ENCODE peak calls at places on chromosomes 3 and 15, in five cellular contexts. I is activated naive CD8-positive, alpha-beta T cell treated with anti-CD3 and anti-CD28 coated beads, Interleukin-2, amount 50 U/mL, for 24 hours; U is left colon; Y is AG10803; H is EL. D is an unnamed sample.

GRCh38 chr3:98108162-98108561 is 21.2 kb downstream of the OR5AC2 start:
- DNase-seq in I (no peak), Y (no peak), U (no peak), H (no peak), D (no peak)

GRCh38 chr3:155244206-155244605 is 49.3 kb downstream of the STRIT1 start:
- DNase-seq in U (no peak), I (no peak), H (no peak), Y (no peak), D (no peak)

GRCh38 chr3:171005648-171006047 is 20.9 kb downstream of the SLC2A2 start:
- DNase-seq in U (no peak), Y (peak), H (peak), I (no peak), D (no peak)

GRCh38 chr15:42065008-42065407 is 29.4 kb downstream of the PLA2G4D start:
- DNase-seq in U (no peak), I (no peak), H (peak), Y (no peak), D (peak)

GRCh38 chr3:134754768-134755559 is 40.1 kb upstream of the EPHB1 start:
- DNase-seq in H (peak), I (peak), Y (peak), U (no peak), D (peak)

GRCh38 chr3:147449669-147450068 is 40.5 kb downstream of the ZIC1 start:
- DNase-seq in H (no peak), Y (no peak), I (no peak), U (no peak), D (no peak)

GRCh38 chr3:123383101-123384053 is 65.5 kb downstream of the ADCY5 start:
- DNase-seq in U (no peak), H (peak), I (no peak), Y (peak), D (no peak)

GRCh38 chr15:67850995-67851535 is 11.2 kb upstream of the RNU6-1 start:
- DNase-seq in Y (peak), H (peak), U (no peak), I (no peak), D (no peak)

GRCh38 chr3:98817546-98817945 is 54.4 kb downstream of the ST3GAL6 start:
- DNase-seq in I (no peak), Y (peak), H (peak), U (no peak), D (no peak)

GRCh38 chr15:69758291-69758771 is 305.7 kb downstream of the RPLP1 start:
- DNase-seq in Y (peak), H (peak), U (no peak), I (no peak), D (no peak)

GRCh38 chr15:90082140-90082713 is 20.0 kb downstream of the IDH2 start:
- DNase-seq in H (no peak), U (no peak), Y (no peak), I (no peak), D (no peak)

GRCh38 chr3:69749461-69749860 is 10.2 kb downstream of the MITF start:
- DNase-seq in U (no peak), H (no peak), Y (no peak), I (no peak), D (no peak)

GRCh38 chr15:85168642-85169173 is 187.1 kb downstream of the PDE8A start:
- DNase-seq in U (peak), H (peak), Y (no peak), I (peak), D (peak)

GRCh38 chr15:70974004-70974832 is 81.6 kb downstream of the LRRC49 start:
- DNase-seq in I (no peak), U (no peak), H (peak), Y (peak), D (no peak)

GRCh38 chr3:187750041-187750512 is 4.8 kb upstream of the BCL6 start:
- DNase-seq in U (peak), I (no peak), Y (no peak), H (no peak), D (peak)

GRCh38 chr3:45528429-45528828 is 66.1 kb upstream of the LIMD1 start:
- DNase-seq in U (no peak), H (peak), Y (peak), I (peak), D (no peak)

GRCh38 chr3:17136251-17136721 is 251.5 kb downstream of the PLCL2 start:
- DNase-seq in U (no peak), Y (no peak), H (no peak), I (no peak), D (no peak)

GRCh38 chr3:128297401-128298138 is 144.3 kb downstream of the EEFSEC start:
- DNase-seq in Y (peak), I (no peak), H (peak), U (no peak), D (peak)

GRCh38 chr3:12992629-12993021 is 80.6 kb downstream of the IQSEC1 start:
- DNase-seq in H (no peak), I (no peak), Y (no peak), U (no peak), D (no peak)

GRCh38 chr3:123066896-123067688 is at the start of gene PDIA5:
- DNase-seq in U (peak), Y (peak), I (peak), H (peak), D (peak)

GRCh38 chr3:23663246-23663645 is 142.5 kb upstream of the UBE2E1 start:
- DNase-seq in H (no peak), I (no peak), U (no peak), Y (peak), D (no peak)

D was measured in colonic mucosa.